ENCODE peak calls at places on chromosomes 1 and 21, in six cellular contexts. E is neural progenitor cell, K is iPS DF 6.9, Z is right lobe of liver, F is astrocyte, U is testis. H is an unnamed sample.
A peak's percentile ranks its signal among the peaks of the same experiment; 100 is the strongest.

GRCh38 chr21:45854702-45855247 is 126.8 kb upstream of the COL6A1 start:
- DNase-seq in E (peak; percentile 23), K (no peak), Z (no peak), F (no peak), U (no peak), H (no peak)

GRCh38 chr1:45945426-45945825 is 142.0 kb downstream of the MAST2 start:
- DNase-seq in E (no peak), K (no peak), Z (no peak), F (peak; percentile 81), U (peak; percentile 56), H (no peak)

GRCh38 chr1:180231506-180232420 is 1.7 kb downstream of the LHX4 start:
- DNase-seq in E (peak; percentile 82), K (no peak), Z (no peak), F (no peak), U (peak; percentile 55), H (no peak)

GRCh38 chr1:1144843-1145546 is 28.7 kb upstream of the TTLL10 start:
- DNase-seq in E (no peak), K (no peak), Z (no peak), F (no peak), U (no peak), H (no peak)

GRCh38 chr1:148372731-148373130 is 110.4 kb downstream of the PPIAL4G start:
- DNase-seq in E (no peak), K (no peak), Z (no peak), F (no peak), U (no peak), H (no peak)

GRCh38 chr1:71850936-71851335 is 431.4 kb downstream of the NEGR1 start:
- DNase-seq in E (no peak), K (no peak), Z (no peak), F (peak; percentile 54), U (no peak), H (no peak)

GRCh38 chr1:181152892-181153633 is 64.6 kb downstream of the IER5 start:
- DNase-seq in E (peak; percentile 56), K (no peak), Z (peak; percentile 63), F (peak; percentile 93), U (peak; percentile 95), H (peak; percentile 86)

GRCh38 chr1:89273324-89273778 is 691 bp upstream of the GBP5 start:
- DNase-seq in E (no peak), K (no peak), Z (no peak), F (no peak), U (no peak), H (no peak)

GRCh38 chr1:47431534-47431933 is 6.3 kb upstream of the FOXD2 start:
- DNase-seq in E (no peak), K (no peak), Z (no peak), F (peak; percentile 36), U (no peak), H (no peak)

GRCh38 chr1:39593386-39593785 is 16.8 kb upstream of the PABPC4 start:
- DNase-seq in E (no peak), K (no peak), Z (no peak), F (no peak), U (no peak), H (no peak)

GRCh38 chr1:32361674-32362473 is 411 bp downstream of the FAM229A start:
- DNase-seq in E (peak; percentile 74), K (no peak), Z (peak; percentile 67), F (peak; percentile 16), U (peak; percentile 74), H (peak; percentile 57)

GRCh38 chr1:23643668-23644554 is 47.7 kb upstream of the RPL11 start:
- DNase-seq in E (peak; percentile 65), K (no peak), Z (no peak), F (no peak), U (no peak), H (no peak)

GRCh38 chr1:231694081-231694443 is 67.5 kb downstream of the DISC1 start:
- DNase-seq in E (no peak), K (no peak), Z (no peak), F (no peak), U (no peak), H (no peak)

GRCh38 chr1:43951021-43951985 is 4.6 kb downstream of the IPO13 start:
- DNase-seq in E (no peak), K (no peak), Z (no peak), F (no peak), U (no peak), H (no peak)

GRCh38 chr21:14480601-14481000 is 65.5 kb downstream of the SAMSN1 start:
- DNase-seq in E (no peak), K (no peak), Z (no peak), F (no peak), U (no peak), H (no peak)

GRCh38 chr1:113811353-113811887 is 856 bp downstream of the RSBN1 start:
- DNase-seq in E (peak; percentile 82), K (no peak), Z (peak; percentile 47), F (no peak), U (peak; percentile 43), H (peak; percentile 50)

GRCh38 chr1:152479792-152480595 is 30.6 kb upstream of the LCE5A start:
- DNase-seq in E (no peak), K (peak; percentile 2), Z (no peak), F (no peak), U (peak; percentile 77), H (peak; percentile 60)

GRCh38 chr1:202249846-202250245 is 56.2 kb downstream of the LGR6 start:
- DNase-seq in E (no peak), K (no peak), Z (peak; percentile 4), F (peak; percentile 73), U (no peak), H (no peak)

GRCh38 chr1:201715351-201715750 is 113.6 kb upstream of the IPO9 start:
- DNase-seq in E (no peak), K (no peak), Z (no peak), F (no peak), U (no peak), H (no peak)

GRCh38 chr1:109627692-109628399 is 8.2 kb downstream of the AMPD2 start:
- DNase-seq in E (no peak), K (no peak), Z (no peak), F (no peak), U (no peak), H (no peak)

GRCh38 chr1:160260436-160261382 is 1.6 kb downstream of the DCAF8 start:
- DNase-seq in E (no peak), K (no peak), Z (no peak), F (peak; percentile 92), U (peak; percentile 17), H (no peak)

GRCh38 chr1:113859478-113860175 is 11.9 kb downstream of the PTPN22 start:
- DNase-seq in E (no peak), K (no peak), Z (no peak), F (no peak), U (no peak), H (no peak)

GRCh38 chr1:156342556-156342955 is 4.2 kb downstream of the TSACC start:
- DNase-seq in E (no peak), K (no peak), Z (no peak), F (no peak), U (no peak), H (no peak)

GRCh38 chr1:9448132-9449105 is 90.8 kb upstream of the SLC25A33 start:
- DNase-seq in E (no peak), K (no peak), Z (no peak), F (peak; percentile 41), U (no peak), H (no peak)
- H3K27ac ChIP-seq in E (no peak overlapping the region), K (no peak overlapping the region), Z (peak overlapping the region; percentile 94), F (peak overlapping the region; percentile 71), U (no peak overlapping the region), H (no peak overlapping the region)

DNA sequence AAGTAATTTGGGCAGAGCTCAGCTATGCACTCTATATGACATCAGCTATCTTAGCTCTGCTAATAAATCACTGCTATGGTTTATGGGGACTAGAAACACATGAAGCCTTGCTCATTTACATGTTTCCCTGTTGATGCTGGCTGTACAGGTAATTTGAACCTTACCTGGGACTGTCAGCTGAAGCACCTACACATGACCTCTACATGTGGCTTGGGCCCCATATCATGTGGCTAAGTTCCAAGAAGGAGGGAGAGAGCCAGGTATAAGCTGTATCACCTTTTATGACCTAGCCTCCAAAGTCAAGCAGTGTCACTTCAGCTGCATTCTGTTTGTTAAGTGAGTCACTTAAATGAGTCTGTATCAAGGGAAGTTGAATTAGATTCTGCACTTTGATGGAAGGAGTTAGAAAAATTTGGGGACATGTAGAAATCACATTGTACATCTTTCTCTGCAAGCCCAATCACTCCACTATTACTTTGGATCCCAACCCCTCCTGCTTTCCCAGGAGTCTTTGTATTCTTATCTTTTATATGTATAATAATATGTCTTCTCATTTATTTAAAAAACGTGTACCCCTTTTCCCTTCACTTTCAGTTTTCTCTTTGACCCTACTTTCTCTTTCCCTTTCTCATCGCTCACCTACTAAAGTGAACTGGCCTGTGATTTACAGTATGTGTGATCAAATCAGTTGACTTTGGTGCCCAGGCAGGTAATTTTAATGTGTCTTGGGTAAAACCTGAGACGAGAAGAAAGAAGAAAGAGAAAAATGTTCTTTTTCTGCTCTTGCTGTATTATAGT is 53.4 kb upstream of the PRKACB start:
- DNase-seq in E (no peak), K (no peak), Z (no peak), F (peak; percentile 5), U (no peak), H (no peak)
- H3K4me3 ChIP-seq in E (no peak overlapping the region), K (no peak overlapping the region), Z (peak overlapping the region; percentile 12), F (no peak overlapping the region), U (no peak overlapping the region), H (no peak overlapping the region)

DNA sequence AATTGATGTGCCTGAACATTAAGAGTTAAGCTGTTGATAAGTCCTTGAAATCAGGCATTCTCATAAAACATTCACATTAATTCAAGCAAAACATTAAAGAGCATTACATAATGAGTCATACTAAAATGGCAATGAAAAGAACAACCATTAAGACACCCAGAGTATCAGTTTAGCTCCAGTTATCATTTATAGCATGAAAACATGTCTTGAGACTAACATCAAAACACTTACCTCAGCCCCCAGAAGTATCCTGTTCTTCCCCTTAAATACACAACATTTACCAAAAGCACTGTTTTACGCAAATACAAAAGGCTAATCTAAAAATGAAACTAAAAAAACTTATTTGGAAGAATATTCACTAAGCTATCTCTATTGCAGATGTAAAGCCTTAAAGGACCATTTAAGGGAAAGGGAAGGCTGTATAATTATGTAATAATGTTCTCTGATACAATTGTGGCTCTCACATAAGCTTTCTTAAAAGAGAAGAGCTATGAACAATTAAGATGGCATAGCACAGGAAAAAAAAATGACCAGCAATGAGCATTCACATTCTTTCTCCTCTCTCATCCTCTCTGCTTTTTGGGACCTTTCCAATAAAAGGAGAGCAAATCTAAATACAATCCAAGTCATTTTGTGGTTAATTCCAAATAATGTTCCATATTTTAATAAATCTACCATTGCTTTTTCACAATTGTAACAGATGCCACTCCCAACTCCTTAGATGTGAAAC is 23.7 kb downstream of the SMYD3 start:
- DNase-seq in E (no peak), K (no peak), Z (no peak), F (no peak), U (no peak), H (no peak)
- H3K4me1 ChIP-seq in E (no peaks in the 10 kb centered on the region), K (no peaks in the 10 kb centered on the region), Z (peaks cover 4% of the 10 kb centered on the region), F (no peaks in the 10 kb centered on the region), U (peaks cover 4% of the 10 kb centered on the region), H (no peaks in the 10 kb centered on the region)

GRCh38 chr1:9233241-9233941 is 1.2 kb upstream of the H6PD start:
- DNase-seq in E (no peak), K (no peak), Z (peak; percentile 97), F (peak; percentile 44), U (peak; percentile 73), H (peak; percentile 89)

GRCh38 chr1:9233942-9234222 is 692 bp upstream of the H6PD start:
- DNase-seq in E (no peak), K (no peak), Z (no peak), F (no peak), U (no peak), H (no peak)

GRCh38 chr1:9235560-9235959 is 986 bp downstream of the H6PD start:
- DNase-seq in E (no peak), K (no peak), Z (no peak), F (no peak), U (no peak), H (no peak)

GRCh38 chr1:9234223-9235122 is at the start of gene H6PD:
- DNase-seq in E (peak; percentile 93), K (peak; percentile 47), Z (peak; percentile 92), F (peak; percentile 52), U (peak; percentile 86), H (peak; percentile 93)

GRCh38 chr1:9235123-9235513 is 544 bp downstream of the H6PD start:
- DNase-seq in E (no peak), K (no peak), Z (peak; percentile 57), F (peak; percentile 29), U (no peak), H (no peak)
- H3K27ac ChIP-seq in E (no peak overlapping the region), K (no peak overlapping the region), Z (peak overlapping the region; percentile 99), F (peak overlapping the region; percentile 87), U (peak overlapping the region; percentile 79), H (peak overlapping the region; percentile 95)

H was measured in lower lobe of right lung.